ENCODE peak calls at places on chromosomes 5 and 9, in ten cellular contexts. R is cardiac fibroblast; C is NB4; G is bronchial epithelial cell; F is CD8-positive, alpha-beta T cell; U is GM23338; T is neuronal stem cell; Q is HFF-Myc; S is foreskin fibroblast; D is hepatocyte. Z is an unnamed sample.

GRCh38 chr5:151157426-151158286 is at the start of gene ANXA6:
- DNase-seq in R (peak; percentile 72), C (peak; percentile 86), G (peak; percentile 50), F (peak; percentile 50), U (peak; percentile 92), T (peak; percentile 78), Q (no peak), S (peak; percentile 95), D (peak; percentile 92), Z (no peak)

GRCh38 chr9:82526629-82527028 is 536.3 kb downstream of the RASEF start:
- DNase-seq in R (no peak), C (no peak), G (no peak), F (no peak), U (no peak), T (no peak), Q (no peak), S (peak; percentile 4), D (no peak), Z (no peak)

GRCh38 chr5:111308951-111309350 is 84.8 kb downstream of the CAMK4 start:
- DNase-seq in R (no peak), C (no peak), G (peak; percentile 4), F (no peak), U (peak; percentile 49), T (peak; percentile 9), Q (no peak), S (no peak), D (no peak), Z (no peak)

GRCh38 chr9:71515103-71515502 is 253.2 kb downstream of the CEMIP2 start:
- DNase-seq in R (no peak), C (no peak), G (no peak), F (no peak), U (no peak), T (no peak), Q (no peak), S (no peak), D (no peak), Z (no peak)

GRCh38 chr5:126603402-126603991 is 2.8 kb downstream of the PHAX start:
- DNase-seq in R (no peak), C (no peak), G (no peak), F (no peak), U (no peak), T (no peak), Q (no peak), S (no peak), D (no peak), Z (no peak)

GRCh38 chr5:42944989-42945388 is 95.1 kb downstream of the ANXA2R start:
- DNase-seq in R (peak; percentile 91), C (peak; percentile 50), G (peak; percentile 86), F (no peak), U (no peak), T (no peak), Q (peak; percentile 73), S (peak; percentile 93), D (peak; percentile 54), Z (peak; percentile 83)

GRCh38 chr9:87547665-87548064 is 50.0 kb downstream of the DAPK1 start:
- DNase-seq in R (peak; percentile 47), C (no peak), G (peak; percentile 61), F (no peak), U (peak; percentile 20), T (no peak), Q (no peak), S (no peak), D (peak; percentile 76), Z (no peak)

GRCh38 chr9:124411514-124412227 is 3.6 kb downstream of the PSMB7 start:
- DNase-seq in R (peak; percentile 88), C (no peak), G (peak; percentile 86), F (no peak), U (no peak), T (no peak), Q (no peak), S (peak; percentile 80), D (no peak), Z (peak; percentile 61)

GRCh38 chr5:90898330-90899013 is 339.9 kb downstream of the ADGRV1 start:
- DNase-seq in R (peak; percentile 56), C (no peak), G (peak; percentile 95), F (no peak), U (no peak), T (no peak), Q (no peak), S (peak; percentile 38), D (no peak), Z (peak; percentile 3)

GRCh38 chr5:125263346-125263745 is 516.9 kb upstream of the ZNF608 start:
- DNase-seq in R (no peak), C (no peak), G (no peak), F (no peak), U (no peak), T (no peak), Q (no peak), S (no peak), D (no peak), Z (no peak)

GRCh38 chr9:82206490-82206889 is 217.9 kb downstream of the SPATA31D1 start:
- DNase-seq in R (no peak), C (no peak), G (peak; percentile 23), F (no peak), U (no peak), T (no peak), Q (peak; percentile 22), S (peak; percentile 87), D (no peak), Z (no peak)

GRCh38 chr9:16611969-16612368 is 258.5 kb downstream of the BNC2 start:
- DNase-seq in R (peak; percentile 39), C (no peak), G (no peak), F (no peak), U (no peak), T (no peak), Q (no peak), S (peak; percentile 87), D (no peak), Z (peak; percentile 36)

GRCh38 chr9:16610538-16610937 is 259.9 kb downstream of the BNC2 start:
- DNase-seq in R (no peak), C (no peak), G (no peak), F (no peak), U (no peak), T (no peak), Q (no peak), S (no peak), D (no peak), Z (no peak)

GRCh38 chr9:16612627-16613026 is 257.8 kb downstream of the BNC2 start:
- DNase-seq in R (no peak), C (no peak), G (no peak), F (no peak), U (no peak), T (no peak), Q (no peak), S (peak; percentile 66), D (no peak), Z (peak; percentile 40)

GRCh38 chr9:16611001-16611400 is 259.5 kb downstream of the BNC2 start:
- DNase-seq in R (peak; percentile 25), C (no peak), G (no peak), F (no peak), U (no peak), T (no peak), Q (no peak), S (peak; percentile 58), D (no peak), Z (no peak)

DNA sequence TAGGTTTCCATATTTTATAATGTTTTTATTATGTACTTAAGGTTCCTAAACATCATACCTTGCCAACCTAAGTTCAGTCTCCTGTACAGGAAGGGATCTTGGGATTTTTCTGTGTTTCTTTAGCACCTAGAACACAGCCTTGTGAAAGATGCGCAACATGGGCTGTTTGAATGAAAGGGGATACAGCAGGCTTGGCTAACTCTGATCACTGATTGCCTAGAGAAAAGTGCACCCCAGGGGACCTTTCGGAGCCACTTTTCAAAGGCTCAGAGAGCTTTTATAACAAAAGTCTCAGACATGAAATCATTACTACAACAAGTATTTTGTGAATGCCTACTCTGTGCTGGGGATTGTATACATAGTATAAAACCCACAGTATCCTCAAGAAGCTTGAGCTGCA is 261.6 kb downstream of the BNC2 start:
- DNase-seq in R (no peak), C (no peak), G (no peak), F (no peak), U (peak; percentile 38), T (no peak), Q (no peak), S (no peak), D (no peak), Z (no peak)
- H3K4me3 ChIP-seq in R (no peak overlapping the region), C (no peak overlapping the region), G (no peak overlapping the region), F (no peak overlapping the region), U (no peak overlapping the region), T (no peak overlapping the region), Q (no peak overlapping the region), S (no peak overlapping the region), D (no peak overlapping the region), Z (no peak overlapping the region)

GRCh38 chr9:98191210-98191609 is 1.2 kb downstream of the CORO2A start:
- DNase-seq in R (no peak), C (no peak), G (no peak), F (no peak), U (no peak), T (no peak), Q (no peak), S (no peak), D (no peak), Z (no peak)
- H3K4me3 ChIP-seq in R (no peak overlapping the region), C (peak overlapping the region; percentile 36), G (peak overlapping the region; percentile 82), F (peak overlapping the region; percentile 80), U (peak overlapping the region; percentile 86), T (no peak overlapping the region), Q (no peak overlapping the region), S (no peak overlapping the region), D (no peak overlapping the region), Z (no peak overlapping the region)

DNA sequence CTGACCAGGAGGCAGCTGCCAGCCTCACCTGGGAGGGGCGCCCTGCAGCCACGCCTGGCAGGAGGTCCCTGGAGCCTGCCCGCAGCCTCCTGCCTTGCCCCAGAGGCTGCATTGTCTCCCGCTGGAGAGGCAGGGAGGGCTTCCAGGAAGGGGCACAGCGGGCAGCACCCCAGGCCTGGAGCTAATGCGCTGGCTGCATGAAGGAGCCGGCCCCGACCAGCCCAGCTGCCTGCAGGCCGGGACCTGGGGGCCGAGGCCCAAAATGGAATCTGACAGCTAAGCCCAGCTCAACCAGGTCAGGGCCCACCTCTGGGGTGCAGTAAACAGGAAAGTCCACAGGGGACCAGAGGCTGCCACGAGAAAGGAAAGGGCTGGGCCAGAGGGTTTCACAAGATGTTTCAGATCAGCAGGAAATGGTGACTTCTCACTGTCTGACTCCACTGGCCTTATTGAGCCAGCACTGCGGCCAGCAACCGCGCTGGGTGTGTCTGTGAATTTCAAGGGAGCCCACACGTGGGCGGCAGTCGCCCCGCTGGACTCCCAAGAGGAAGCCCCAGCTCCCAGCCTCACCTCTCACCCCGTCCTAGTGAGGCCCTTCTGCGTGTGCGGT is 18.6 kb upstream of the NOTCH1 start:
- DNase-seq in R (peak; percentile 89), C (peak; percentile 85), G (peak; percentile 42), F (no peak), U (no peak), T (no peak), Q (no peak), S (peak; percentile 82), D (no peak), Z (peak; percentile 43)
- H3K4me3 ChIP-seq in R (no peak overlapping the region), C (no peak overlapping the region), G (no peak overlapping the region), F (no peak overlapping the region), U (no peak overlapping the region), T (no peak overlapping the region), Q (no peak overlapping the region), S (no peak overlapping the region), D (no peak overlapping the region), Z (no peak overlapping the region)

GRCh38 chr5:78653031-78653430 is 4.5 kb upstream of the LHFPL2 start:
- DNase-seq in R (no peak), C (no peak), G (no peak), F (no peak), U (no peak), T (no peak), Q (no peak), S (no peak), D (no peak), Z (no peak)
- H3K4me3 ChIP-seq in R (no peak overlapping the region), C (no peak overlapping the region), G (no peak overlapping the region), F (no peak overlapping the region), U (no peak overlapping the region), T (no peak overlapping the region), Q (no peak overlapping the region), S (no peak overlapping the region), D (no peak overlapping the region), Z (no peak overlapping the region)